ENCODE peak calls at places on chromosomes 12 and 14, in five cellular contexts. P is fibroblast of mammary gland, N is activated T-helper 1 cell treated with Interleukin-2 at 50 U/mL for 16 hours, Y is lower lobe of right lung, G is NCI-H460. T is an unnamed sample.

GRCh38 chr12:19048943-19049342 is 80.6 kb upstream of the PLEKHA5 start:
- DNase-seq in P (no peak), N (no peak), Y (no peak), G (no peak), T (no peak)

GRCh38 chr14:39229601-39230110 is 4.1 kb upstream of the MIA2 start:
- DNase-seq in P (no peak), N (no peak), Y (no peak), G (no peak), T (no peak)

GRCh38 chr12:65663648-65664047 is 160.6 kb upstream of the HMGA2 start:
- DNase-seq in P (peak; percentile 80), N (no peak), Y (no peak), G (no peak), T (no peak)

GRCh38 chr14:90409209-90409730 is 12.4 kb downstream of the CALM1 start:
- DNase-seq in P (peak; percentile 96), N (no peak), Y (no peak), G (peak; percentile 43), T (peak; percentile 50)

GRCh38 chr12:69994593-69995222 is 169.7 kb downstream of the MYRFL start:
- DNase-seq in P (no peak), N (no peak), Y (no peak), G (no peak), T (no peak)

GRCh38 chr12:130973906-130974305 is 20.2 kb downstream of the ADGRD1 start:
- DNase-seq in P (no peak), N (no peak), Y (no peak), G (no peak), T (peak; percentile 19)

GRCh38 chr12:5480218-5480952 is 48.5 kb downstream of the NTF3 start:
- DNase-seq in P (no peak), N (no peak), Y (no peak), G (no peak), T (no peak)

GRCh38 chr12:26113194-26113654 is 11.6 kb downstream of the BHLHE41 start:
- DNase-seq in P (no peak), N (no peak), Y (no peak), G (no peak), T (no peak)

GRCh38 chr12:64983771-64984170 is 137.3 kb downstream of the WIF1 start:
- DNase-seq in P (no peak), N (no peak), Y (no peak), G (no peak), T (no peak)

GRCh38 chr14:74411671-74412070 is 14.3 kb downstream of the SYNDIG1L start:
- DNase-seq in P (no peak), N (no peak), Y (no peak), G (no peak), T (no peak)

GRCh38 chr12:82880442-82880901 is 193.8 kb downstream of the TMTC2 start:
- DNase-seq in P (peak; percentile 8), N (no peak), Y (no peak), G (no peak), T (no peak)

GRCh38 chr12:40105265-40105514 is 691 bp downstream of the SLC2A13 start:
- DNase-seq in P (peak; percentile 33), N (peak; percentile 1), Y (peak; percentile 77), G (no peak), T (no peak)

GRCh38 chr14:90114554-90114953 is 52.8 kb downstream of the KCNK13 start:
- DNase-seq in P (no peak), N (no peak), Y (no peak), G (no peak), T (no peak)

GRCh38 chr14:38987781-38988180 is 115.3 kb downstream of the SEC23A start:
- DNase-seq in P (no peak), N (no peak), Y (no peak), G (no peak), T (no peak)

GRCh38 chr14:94867931-94868597 is 98.2 kb upstream of the GSC start:
- DNase-seq in P (peak; percentile 52), N (no peak), Y (no peak), G (no peak), T (no peak)

GRCh38 chr14:64968651-64969050 is 3.5 kb downstream of the RAB15 start:
- DNase-seq in P (no peak), N (no peak), Y (no peak), G (no peak), T (no peak)

GRCh38 chr14:99606359-99606758 is 2.4 kb upstream of the CCDC85C start:
- DNase-seq in P (no peak), N (no peak), Y (no peak), G (no peak), T (no peak)

GRCh38 chr14:97027256-97027999 is 230.2 kb downstream of the VRK1 start:
- DNase-seq in P (no peak), N (no peak), Y (no peak), G (no peak), T (no peak)

GRCh38 chr12:79384551-79384950 is 306.2 kb downstream of the PAWR start:
- DNase-seq in P (no peak), N (no peak), Y (no peak), G (no peak), T (no peak)

GRCh38 chr12:89768586-89769482 is 60.2 kb upstream of the ATP2B1 start:
- DNase-seq in P (peak; percentile 99), N (no peak), Y (no peak), G (peak; percentile 96), T (no peak)

GRCh38 chr12:113860059-113860820 is 105.9 kb downstream of the RBM19 start:
- DNase-seq in P (no peak), N (no peak), Y (no peak), G (no peak), T (no peak)

GRCh38 chr12:105273601-105274000 is 37.6 kb upstream of the APPL2 start:
- DNase-seq in P (no peak), N (no peak), Y (no peak), G (no peak), T (no peak)

GRCh38 chr14:87756661-87757060 is 236.3 kb downstream of the GALC start:
- DNase-seq in P (no peak), N (no peak), Y (no peak), G (no peak), T (no peak)

GRCh38 chr12:121964813-121965643 is 46.6 kb downstream of the CFAP251 start:
- DNase-seq in P (peak; percentile 75), N (no peak), Y (no peak), G (peak; percentile 9), T (no peak)

GRCh38 chr12:52776913-52777395 is at the start of gene KRT76:
- DNase-seq in P (no peak), N (no peak), Y (no peak), G (no peak), T (no peak)

GRCh38 chr12:126397071-126397571 is 1331.9 kb downstream of the AACS start:
- DNase-seq in P (peak; percentile 46), N (no peak), Y (no peak), G (no peak), T (peak; percentile 35)

GRCh38 chr14:22026527-22026926 is 352.9 kb upstream of the OR4E1 start:
- DNase-seq in P (no peak), N (no peak), Y (no peak), G (no peak), T (no peak)

GRCh38 chr14:55121628-55122440 is 7.2 kb upstream of the LGALS3 start:
- DNase-seq in P (no peak), N (no peak), Y (no peak), G (no peak), T (no peak)

GRCh38 chr12:12441891-12442461 is 85.1 kb downstream of the BORCS5 start:
- DNase-seq in P (no peak), N (peak; percentile 17), Y (no peak), G (no peak), T (no peak)

GRCh38 chr12:105750096-105750495 is 388.7 kb downstream of the NUAK1 start:
- DNase-seq in P (no peak), N (no peak), Y (no peak), G (no peak), T (no peak)

GRCh38 chr14:94029250-94029649 is 3.1 kb downstream of the OTUB2 start:
- DNase-seq in P (no peak), N (no peak), Y (no peak), G (no peak), T (no peak)

GRCh38 chr14:49687942-49688700 is at the start of gene POLE2:
- DNase-seq in P (peak; percentile 63), N (peak; percentile 59), Y (peak; percentile 85), G (peak; percentile 64), T (peak; percentile 86)